ENCODE peak calls at places on chromosomes 4 and X, in ten cellular contexts. Z is iPS-NIHi11; X is tibial artery; U is B cell; G is endothelial cell; S is testis; T is HFFc6; L is heart right ventricle; P is activated CD8-positive, alpha-beta T cell treated with anti-CD3 and anti-CD28 coated beads for 36 hours; M is astrocyte of the spinal cord. A is an unnamed sample.

GRCh38 chr4:147550626-147551250 is 66.5 kb upstream of the TMEM184C start:
- DNase-seq in Z (no peak), L (no peak), U (no peak), P (peak; percentile 16), S (no peak), T (peak; percentile 30), G (no peak), X (no peak), M (peak; percentile 83), A (no peak)

GRCh38 chr4:176794651-176795050 is 1.9 kb upstream of the VEGFC start:
- DNase-seq in P (no peak), U (no peak), L (no peak), S (no peak), Z (no peak), X (no peak), M (no peak), T (no peak), G (no peak), A (no peak)

GRCh38 chrX:79413009-79413408 is 45.9 kb upstream of the ITM2A start:
- DNase-seq in X (no peak), U (peak; percentile 23), S (no peak), L (no peak), G (no peak), Z (peak; percentile 7), M (peak; percentile 3), P (no peak), T (no peak), A (no peak)

GRCh38 chrX:88586317-88586716 is 160.7 kb upstream of the CPXCR1 start:
- DNase-seq in P (no peak), T (no peak), U (no peak), X (no peak), L (no peak), M (no peak), S (no peak), Z (no peak), G (no peak), A (no peak)

GRCh38 chrX:49179358-49179757 is 6.8 kb downstream of the PRICKLE3 start:
- DNase-seq in U (no peak), X (no peak), L (no peak), G (no peak), Z (no peak), M (no peak), S (no peak), T (no peak), P (no peak), A (no peak)

GRCh38 chr4:147103403-147103946 is 157.8 kb upstream of the TTC29 start:
- DNase-seq in P (no peak), T (peak; percentile 96), L (peak; percentile 23), Z (no peak), X (peak; percentile 89), G (no peak), M (peak; percentile 97), S (peak; percentile 46), U (no peak), A (no peak)

GRCh38 chr4:94354474-94354896 is 11.8 kb upstream of the HPGDS start:
- DNase-seq in S (no peak), T (no peak), L (no peak), G (peak; percentile 27), M (no peak), U (no peak), P (no peak), Z (no peak), X (no peak), A (no peak)

GRCh38 chrX:41441934-41442823 is 5.0 kb upstream of the NYX start:
- DNase-seq in X (peak; percentile 84), M (peak; percentile 65), Z (peak; percentile 88), P (peak; percentile 83), T (peak; percentile 71), S (peak; percentile 68), U (peak; percentile 89), G (peak; percentile 67), L (peak; percentile 83), A (peak; percentile 82)

GRCh38 chr4:107219681-107220080 is 183.6 kb upstream of the DKK2 start:
- DNase-seq in U (no peak), L (no peak), P (no peak), Z (no peak), X (no peak), M (peak; percentile 47), S (no peak), G (no peak), T (no peak), A (no peak)

GRCh38 chrX:104112326-104112951 is at the start of gene ZCCHC18:
- DNase-seq in U (peak; percentile 55), G (peak; percentile 66), P (peak; percentile 65), X (peak; percentile 39), S (peak; percentile 67), L (peak; percentile 59), Z (peak; percentile 87), M (peak; percentile 72), T (peak; percentile 4), A (peak; percentile 9)

GRCh38 chrX:129748265-129748664 is 9.5 kb downstream of the XPNPEP2 start:
- DNase-seq in X (peak; percentile 44), Z (no peak), G (no peak), P (no peak), T (peak; percentile 36), U (no peak), M (peak; percentile 51), L (no peak), S (no peak), A (no peak)

GRCh38 chr4:139028191-139028661 is 12.6 kb downstream of the NOCT start:
- DNase-seq in S (peak; percentile 32), U (no peak), X (no peak), G (no peak), L (peak; percentile 63), M (no peak), T (no peak), Z (no peak), P (no peak), A (no peak)

GRCh38 chrX:39930777-39931553 is 166.8 kb downstream of the BCOR start:
- DNase-seq in S (peak; percentile 18), G (no peak), U (no peak), L (no peak), M (no peak), T (no peak), P (no peak), Z (no peak), X (no peak), A (no peak)

GRCh38 chr4:185782523-185782922 is 29.5 kb downstream of the SORBS2 start:
- DNase-seq in T (no peak), S (no peak), Z (no peak), P (no peak), X (no peak), G (no peak), L (no peak), U (no peak), M (peak; percentile 40), A (no peak)

GRCh38 chrX:48505481-48505880 is 3.3 kb upstream of the PORCN start:
- DNase-seq in S (no peak), T (no peak), X (no peak), Z (no peak), P (no peak), M (no peak), U (no peak), L (no peak), G (no peak), A (no peak)

GRCh38 chrX:67536564-67536963 is 7.3 kb upstream of the AR start:
- DNase-seq in T (no peak), X (no peak), L (no peak), P (no peak), U (no peak), Z (no peak), G (no peak), M (no peak), S (no peak), A (no peak)

GRCh38 chr4:2933566-2934076 is 29.6 kb downstream of the NOP14 start:
- DNase-seq in S (no peak), M (no peak), P (no peak), T (no peak), G (no peak), L (no peak), U (no peak), X (peak; percentile 31), Z (peak; percentile 66), A (no peak)

GRCh38 chrX:19381326-19381725 is 37.6 kb downstream of the PDHA1 start:
- DNase-seq in T (no peak), G (no peak), Z (no peak), P (no peak), L (no peak), M (no peak), S (no peak), U (no peak), X (no peak), A (no peak)

GRCh38 chr4:76515975-76516853 is 81.2 kb downstream of the SHROOM3 start:
- DNase-seq in M (no peak), U (no peak), Z (no peak), X (no peak), S (no peak), L (no peak), G (no peak), P (no peak), T (no peak), A (no peak)

GRCh38 chr4:107018336-107018735 is 17.8 kb downstream of the DKK2 start:
- DNase-seq in P (no peak), Z (no peak), T (no peak), U (no peak), L (no peak), X (no peak), G (no peak), S (no peak), M (no peak), A (no peak)

GRCh38 chr4:6408263-6408662 is 64.2 kb downstream of the PPP2R2C start:
- DNase-seq in P (no peak), L (no peak), M (no peak), X (no peak), U (no peak), T (no peak), S (peak; percentile 70), Z (peak; percentile 78), G (no peak), A (no peak)

GRCh38 chr4:74374561-74375327 is 9.8 kb downstream of the EREG start:
- DNase-seq in X (no peak), P (peak; percentile 29), L (no peak), T (peak; percentile 96), S (no peak), U (no peak), Z (no peak), G (no peak), M (peak; percentile 65), A (no peak)

GRCh38 chr4:16516796-16517413 is 290.6 kb upstream of the TAPT1 start:
- DNase-seq in Z (peak; percentile 26), T (peak; percentile 80), M (peak; percentile 61), S (peak; percentile 87), G (no peak), P (no peak), X (peak; percentile 28), U (no peak), L (no peak), A (no peak)

GRCh38 chrX:153968754-153969124 is 2.9 kb downstream of the HCFC1 start:
- DNase-seq in S (no peak), M (peak; percentile 16), X (no peak), T (peak; percentile 11), P (peak; percentile 58), G (no peak), L (no peak), U (peak; percentile 66), Z (no peak), A (no peak)

GRCh38 chr4:3492741-3493719 is 29.9 kb downstream of the DOK7 start:
- DNase-seq in U (no peak), X (no peak), S (no peak), L (no peak), G (no peak), M (no peak), T (no peak), Z (no peak), P (no peak), A (no peak)

GRCh38 chr4:77036206-77036605 is 39.6 kb downstream of the CCNI start:
- DNase-seq in T (peak; percentile 88), L (no peak), S (no peak), G (no peak), P (no peak), Z (no peak), X (no peak), U (no peak), M (peak; percentile 96), A (no peak)

GRCh38 chr4:93764647-93765246 is 63.8 kb upstream of the ATOH1 start:
- DNase-seq in T (peak; percentile 37), M (peak; percentile 55), U (peak; percentile 28), S (peak; percentile 52), G (peak; percentile 21), P (peak; percentile 21), X (no peak), Z (peak; percentile 55), L (no peak), A (no peak)

GRCh38 chrX:9273744-9274143 is 191.1 kb upstream of the TBL1X start:
- DNase-seq in M (no peak), U (no peak), X (no peak), T (no peak), S (no peak), G (no peak), Z (no peak), P (no peak), L (no peak), A (no peak)

A was measured in central memory CD8-positive, alpha-beta T cell.